ENCODE peak calls at places on chromosomes 2 and 18, in six cellular contexts. A, W, G, R, X and S are unnamed samples. For H3K36me3, the result is how much of the 10 kb centered on the place peaks cover.

GRCh38 chr2:5076599-5076998 is 615.6 kb upstream of the SOX11 start:
- DNase-seq in A (peak), W (no peak), G (no peak), R (no peak), X (no peak), S (peak)

GRCh38 chr2:189082576-189082975 is 97.0 kb downstream of the COL5A2 start:
- DNase-seq in A (no peak), W (no peak), G (no peak), R (no peak), X (peak), S (no peak)

GRCh38 chr2:25528173-25528572 is 145.2 kb downstream of the DTNB start:
- DNase-seq in A (no peak), W (peak), G (no peak), R (no peak), X (no peak), S (no peak)

GRCh38 chr2:207403950-207404349 is 125.8 kb upstream of the CREB1 start:
- DNase-seq in A (no peak), W (peak), G (no peak), R (no peak), X (no peak), S (no peak)

GRCh38 chr2:109538551-109538950 is 75.2 kb downstream of the SEPTIN10 start:
- DNase-seq in A (no peak), W (no peak), G (no peak), R (no peak), X (no peak), S (no peak)

GRCh38 chr18:9017900-9018217 is 84.6 kb upstream of the NDUFV2 start:
- DNase-seq in A (peak), W (no peak), G (no peak), R (no peak), X (no peak), S (no peak)

GRCh38 chr18:48036191-48036590 is 105.7 kb upstream of the SMAD2 start:
- DNase-seq in A (no peak), W (peak), G (no peak), R (peak), X (no peak), S (no peak)

GRCh38 chr2:193556766-193557470 is 1362.2 kb upstream of the TMEFF2 start:
- DNase-seq in A (no peak), W (peak), G (no peak), R (no peak), X (no peak), S (no peak)

DNA sequence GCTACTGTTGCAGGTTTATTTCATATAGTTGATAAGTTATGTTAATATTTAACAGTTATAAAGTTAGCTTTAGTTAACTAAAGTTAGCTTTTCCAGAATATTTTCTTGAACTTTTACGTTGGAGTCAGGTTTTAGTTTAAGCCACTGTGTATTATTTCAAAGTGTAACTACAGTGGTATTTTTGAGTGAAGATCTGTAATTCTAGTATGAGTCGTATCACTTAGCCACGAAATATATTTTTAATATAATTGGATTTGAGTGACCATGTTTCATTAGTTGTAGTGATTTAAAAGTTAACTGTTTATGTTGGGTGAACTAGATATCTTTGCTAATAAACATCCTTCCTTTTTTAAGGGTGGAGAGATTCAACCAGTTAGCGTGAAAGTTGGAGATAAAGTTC is 2.5 kb downstream of the HSPE1 start:
- DNase-seq in A (no peak), W (no peak), G (no peak), R (no peak), X (no peak), S (no peak)
- H3K4me3 ChIP-seq in A (no peak), W (peak), G (no peak), R (no peak), X (no peak), S (no peak)

GRCh38 chr2:7440985-7441384 is 523.8 kb downstream of the RNF144A start:
- DNase-seq in A (no peak), W (no peak), G (no peak), R (no peak), X (no peak), S (no peak)

GRCh38 chr2:7437716-7438648 is 520.8 kb downstream of the RNF144A start:
- DNase-seq in A (no peak), W (no peak), G (no peak), R (no peak), X (no peak), S (no peak)

GRCh38 chr2:7437122-7437521 is 519.9 kb downstream of the RNF144A start:
- DNase-seq in A (peak), W (no peak), G (no peak), R (no peak), X (no peak), S (no peak)

GRCh38 chr2:7436096-7436906 is 519.1 kb downstream of the RNF144A start:
- DNase-seq in A (no peak), W (no peak), G (no peak), R (no peak), X (no peak), S (no peak)

DNA sequence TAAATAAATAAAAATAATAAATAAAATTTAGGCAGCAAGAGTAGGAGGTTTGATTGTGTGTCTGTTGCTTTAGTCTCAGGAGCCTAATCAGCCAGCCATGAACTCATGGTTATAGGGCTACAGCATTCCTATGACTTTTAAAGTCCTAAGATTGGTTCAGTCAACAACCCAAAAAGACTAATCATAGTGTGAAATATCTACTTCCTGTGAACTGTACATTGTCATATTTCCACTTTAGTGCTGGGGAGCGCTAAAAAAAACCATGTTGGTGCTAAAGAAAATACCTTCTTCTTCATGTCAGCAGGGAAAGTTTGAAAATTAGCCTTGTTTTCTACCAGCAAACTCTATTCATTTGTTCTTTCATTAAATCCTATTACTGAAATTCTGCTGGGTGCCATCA is 521.6 kb downstream of the RNF144A start:
- DNase-seq in A (no peak), W (no peak), G (no peak), R (no peak), X (no peak), S (no peak)
- H3K36me3 ChIP-seq in A (under half), W (under half), G (under half), R (under half), X (under half), S (under half)

DNA sequence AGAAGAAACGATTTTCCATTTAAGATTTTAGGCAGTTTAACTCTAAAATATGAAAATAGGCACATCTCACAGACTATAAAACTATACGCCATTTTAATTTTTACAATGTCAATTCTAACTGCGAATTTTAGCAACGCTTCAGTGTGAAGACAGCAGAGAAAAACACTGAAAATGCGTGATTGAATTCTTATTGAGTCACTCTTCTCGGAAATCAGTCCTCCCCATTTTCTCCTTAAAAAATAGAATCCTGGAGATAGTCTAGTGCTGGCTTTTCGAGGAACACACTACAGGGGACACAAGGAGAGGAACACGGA is 373 bp upstream of the TAF4B start:
- DNase-seq in A (no peak), W (no peak), G (no peak), R (no peak), X (no peak), S (no peak)
- H3K4me3 ChIP-seq in A (no peak), W (peak), G (peak), R (peak), X (peak), S (peak)

GRCh38 chr18:39939209-39939608 is 2015.8 kb upstream of the PIK3C3 start:
- DNase-seq in A (no peak), W (no peak), G (no peak), R (no peak), X (no peak), S (no peak)

GRCh38 chr18:39942702-39943101 is 2012.3 kb upstream of the PIK3C3 start:
- DNase-seq in A (no peak), W (no peak), G (no peak), R (no peak), X (no peak), S (no peak)

GRCh38 chr18:39946623-39947061 is 2008.4 kb upstream of the PIK3C3 start:
- DNase-seq in A (peak), W (peak), G (no peak), R (no peak), X (no peak), S (peak)

GRCh38 chr18:39945076-39945475 is 2010.0 kb upstream of the PIK3C3 start:
- DNase-seq in A (no peak), W (no peak), G (no peak), R (no peak), X (no peak), S (no peak)
- H3K36me3 ChIP-seq in A (under half), W (under half), G (under half), R (under half), X (under half), S (under half)